ENCODE peak calls at places on chromosomes 13 and 19, in seven cellular contexts. One of them, this sample, is unnamed.
A peak's percentile ranks its signal among the peaks of the same experiment; 100 is the strongest.

GRCh38 chr13:108734676-108735075 is 105.3 kb downstream of the MYO16 start:
- DNase-seq in mucosa of descending colon: no peak
- DNase-seq in neural crest cell: no peak
- DNase-seq in colonic mucosa: no peak
- DNase-seq in breast epithelium: no peak
- DNase-seq in activated CD8-positive, alpha-beta T cell treated with anti-CD3 and anti-CD28 coated beads for 36 hours: no peak
- DNase-seq in nephron progenitor cell: no peak
- DNase-seq in this sample: no peak

GRCh38 chr19:15118248-15118647 is 11.0 kb downstream of the SYDE1 start:
- DNase-seq in mucosa of descending colon: no peak
- DNase-seq in neural crest cell: no peak
- DNase-seq in colonic mucosa: no peak
- DNase-seq in breast epithelium: no peak
- DNase-seq in activated CD8-positive, alpha-beta T cell treated with anti-CD3 and anti-CD28 coated beads for 36 hours: no peak
- DNase-seq in nephron progenitor cell: no peak
- DNase-seq in this sample: no peak

GRCh38 chr13:110813646-110814624 is 100.4 kb downstream of the ING1 start:
- DNase-seq in mucosa of descending colon: no peak
- DNase-seq in neural crest cell: no peak
- DNase-seq in colonic mucosa: no peak
- DNase-seq in breast epithelium: no peak
- DNase-seq in activated CD8-positive, alpha-beta T cell treated with anti-CD3 and anti-CD28 coated beads for 36 hours: no peak
- DNase-seq in nephron progenitor cell: no peak
- DNase-seq in this sample: no peak

GRCh38 chr13:100434010-100434763 is 154.4 kb downstream of the GGACT start:
- DNase-seq in mucosa of descending colon: no peak
- DNase-seq in neural crest cell: no peak
- DNase-seq in colonic mucosa: no peak
- DNase-seq in breast epithelium: no peak
- DNase-seq in activated CD8-positive, alpha-beta T cell treated with anti-CD3 and anti-CD28 coated beads for 36 hours: peak; percentile 4
- DNase-seq in nephron progenitor cell: no peak
- DNase-seq in this sample: no peak

GRCh38 chr13:80556291-80556690 is 215.4 kb upstream of the SPRY2 start:
- DNase-seq in mucosa of descending colon: no peak
- DNase-seq in neural crest cell: no peak
- DNase-seq in colonic mucosa: no peak
- DNase-seq in breast epithelium: no peak
- DNase-seq in activated CD8-positive, alpha-beta T cell treated with anti-CD3 and anti-CD28 coated beads for 36 hours: no peak
- DNase-seq in nephron progenitor cell: no peak
- DNase-seq in this sample: no peak

GRCh38 chr19:5609881-5610280 is 12.7 kb downstream of the SAFB2 start:
- DNase-seq in mucosa of descending colon: no peak
- DNase-seq in neural crest cell: no peak
- DNase-seq in colonic mucosa: no peak
- DNase-seq in breast epithelium: no peak
- DNase-seq in activated CD8-positive, alpha-beta T cell treated with anti-CD3 and anti-CD28 coated beads for 36 hours: no peak
- DNase-seq in nephron progenitor cell: no peak
- DNase-seq in this sample: no peak

GRCh38 chr19:39320948-39321831 is 527 bp upstream of the LRFN1 start:
- DNase-seq in mucosa of descending colon: no peak
- DNase-seq in neural crest cell: no peak
- DNase-seq in colonic mucosa: no peak
- DNase-seq in breast epithelium: no peak
- DNase-seq in activated CD8-positive, alpha-beta T cell treated with anti-CD3 and anti-CD28 coated beads for 36 hours: no peak
- DNase-seq in nephron progenitor cell: peak; percentile 69
- DNase-seq in this sample: no peak

GRCh38 chr19:40283414-40284250 is 1.5 kb downstream of the AKT2 start:
- DNase-seq in mucosa of descending colon: no peak
- DNase-seq in neural crest cell: no peak
- DNase-seq in colonic mucosa: peak; percentile 31
- DNase-seq in breast epithelium: no peak
- DNase-seq in activated CD8-positive, alpha-beta T cell treated with anti-CD3 and anti-CD28 coated beads for 36 hours: no peak
- DNase-seq in nephron progenitor cell: no peak
- DNase-seq in this sample: no peak

GRCh38 chr13:46663644-46664043 is 110.7 kb downstream of the LRCH1 start:
- DNase-seq in mucosa of descending colon: no peak
- DNase-seq in neural crest cell: no peak
- DNase-seq in colonic mucosa: no peak
- DNase-seq in breast epithelium: no peak
- DNase-seq in activated CD8-positive, alpha-beta T cell treated with anti-CD3 and anti-CD28 coated beads for 36 hours: no peak
- DNase-seq in nephron progenitor cell: no peak
- DNase-seq in this sample: no peak

GRCh38 chr19:28966737-28967401 is 246.1 kb downstream of the UQCRFS1 start:
- DNase-seq in mucosa of descending colon: no peak
- DNase-seq in neural crest cell: no peak
- DNase-seq in colonic mucosa: no peak
- DNase-seq in breast epithelium: no peak
- DNase-seq in activated CD8-positive, alpha-beta T cell treated with anti-CD3 and anti-CD28 coated beads for 36 hours: no peak
- DNase-seq in nephron progenitor cell: no peak
- DNase-seq in this sample: no peak

GRCh38 chr13:79710376-79710775 is 229.4 kb downstream of the NDFIP2 start:
- DNase-seq in mucosa of descending colon: no peak
- DNase-seq in neural crest cell: no peak
- DNase-seq in colonic mucosa: no peak
- DNase-seq in breast epithelium: no peak
- DNase-seq in activated CD8-positive, alpha-beta T cell treated with anti-CD3 and anti-CD28 coated beads for 36 hours: no peak
- DNase-seq in nephron progenitor cell: no peak
- DNase-seq in this sample: no peak

GRCh38 chr13:86986448-86986847 is 684.7 kb upstream of the SLITRK5 start:
- DNase-seq in mucosa of descending colon: no peak
- DNase-seq in neural crest cell: no peak
- DNase-seq in colonic mucosa: no peak
- DNase-seq in breast epithelium: no peak
- DNase-seq in activated CD8-positive, alpha-beta T cell treated with anti-CD3 and anti-CD28 coated beads for 36 hours: no peak
- DNase-seq in nephron progenitor cell: no peak
- DNase-seq in this sample: no peak

GRCh38 chr19:13103961-13104847 is 1.5 kb upstream of the LYL1 start:
- DNase-seq in mucosa of descending colon: peak; percentile 92
- DNase-seq in neural crest cell: peak; percentile 56
- DNase-seq in colonic mucosa: peak; percentile 62
- DNase-seq in breast epithelium: no peak
- DNase-seq in activated CD8-positive, alpha-beta T cell treated with anti-CD3 and anti-CD28 coated beads for 36 hours: peak; percentile 74
- DNase-seq in nephron progenitor cell: peak; percentile 77
- DNase-seq in this sample: peak; percentile 69

GRCh38 chr13:111178417-111178816 is 63.3 kb downstream of the ARHGEF7 start:
- DNase-seq in mucosa of descending colon: no peak
- DNase-seq in neural crest cell: no peak
- DNase-seq in colonic mucosa: no peak
- DNase-seq in breast epithelium: no peak
- DNase-seq in activated CD8-positive, alpha-beta T cell treated with anti-CD3 and anti-CD28 coated beads for 36 hours: no peak
- DNase-seq in nephron progenitor cell: no peak
- DNase-seq in this sample: no peak

GRCh38 chr19:4916292-4917082 is 7.2 kb downstream of the UHRF1 start:
- DNase-seq in mucosa of descending colon: peak; percentile 57
- DNase-seq in neural crest cell: no peak
- DNase-seq in colonic mucosa: no peak
- DNase-seq in breast epithelium: no peak
- DNase-seq in activated CD8-positive, alpha-beta T cell treated with anti-CD3 and anti-CD28 coated beads for 36 hours: peak; percentile 67
- DNase-seq in nephron progenitor cell: no peak
- DNase-seq in this sample: peak; percentile 57

GRCh38 chr19:16369664-16370576 is 45.3 kb downstream of the KLF2 start:
- DNase-seq in mucosa of descending colon: peak; percentile 60
- DNase-seq in neural crest cell: no peak
- DNase-seq in colonic mucosa: no peak
- DNase-seq in breast epithelium: no peak
- DNase-seq in activated CD8-positive, alpha-beta T cell treated with anti-CD3 and anti-CD28 coated beads for 36 hours: peak; percentile 58
- DNase-seq in nephron progenitor cell: no peak
- DNase-seq in this sample: peak; percentile 75

DNA sequence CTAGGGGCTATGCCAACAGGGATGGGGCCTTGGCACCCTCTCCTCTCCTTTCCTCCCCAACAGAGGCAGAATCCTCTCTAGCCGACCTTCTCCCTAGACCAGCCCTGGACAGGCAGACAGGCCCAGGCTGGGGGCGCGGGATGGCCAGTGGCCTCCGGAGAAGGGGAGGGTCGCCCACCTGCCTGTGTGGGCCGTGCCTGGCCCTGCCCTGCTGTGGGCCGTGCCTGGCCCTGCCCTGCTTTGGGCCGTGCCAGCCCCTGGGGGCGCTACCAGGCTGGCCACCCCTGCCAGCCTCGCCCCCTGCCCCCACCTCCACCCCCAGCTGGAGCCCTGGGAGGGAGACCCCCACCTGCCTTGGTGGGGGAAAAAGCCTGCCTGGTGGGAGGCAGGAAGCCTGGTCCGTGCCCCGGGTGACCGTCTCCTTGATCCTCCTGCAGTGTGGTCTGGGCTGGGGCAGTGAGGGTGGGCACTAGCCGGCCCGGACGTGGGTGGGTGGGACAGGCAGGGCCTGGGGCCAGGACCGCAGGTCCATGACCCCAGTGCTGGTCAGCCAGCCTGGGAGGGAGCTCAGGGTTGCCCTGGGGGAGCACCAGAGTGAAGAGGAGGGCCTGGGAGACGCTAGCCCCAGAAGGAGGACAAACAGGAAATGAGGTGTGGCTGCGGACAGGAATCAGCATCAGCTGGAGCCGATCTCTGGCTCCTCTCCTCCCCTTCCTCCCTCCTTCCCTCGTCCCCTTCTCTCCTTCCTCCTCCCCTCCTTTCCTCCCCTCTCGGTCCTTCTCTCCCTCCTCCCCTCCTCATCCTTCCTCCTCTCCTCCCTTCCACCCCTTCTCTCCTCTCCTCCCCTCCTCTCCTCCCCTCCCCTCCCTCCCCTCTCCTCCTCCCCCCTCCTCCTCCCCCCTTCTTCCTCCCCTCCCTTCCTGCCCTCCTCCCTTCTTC is 5.1 kb upstream of the MKNK2 start:
- DNase-seq in mucosa of descending colon: peak; percentile 74
- DNase-seq in neural crest cell: no peak
- DNase-seq in colonic mucosa: peak; percentile 73
- DNase-seq in breast epithelium: peak; percentile 63
- DNase-seq in activated CD8-positive, alpha-beta T cell treated with anti-CD3 and anti-CD28 coated beads for 36 hours: peak; percentile 54
- DNase-seq in nephron progenitor cell: no peak
- DNase-seq in this sample: no peak
- TF ChIP-seq CTCF in mucosa of descending colon: no peak
- TF ChIP-seq CTCF in neural crest cell: no peak
- TF ChIP-seq CTCF in colonic mucosa: no peak
- TF ChIP-seq CTCF in breast epithelium: no peak
- TF ChIP-seq CTCF in activated CD8-positive, alpha-beta T cell treated with anti-CD3 and anti-CD28 coated beads for 36 hours: no peak
- TF ChIP-seq CTCF in nephron progenitor cell: no peak
- TF ChIP-seq CTCF in this sample: no peak

GRCh38 chr13:70338608-70339007 is 230.4 kb upstream of the KLHL1 start:
- DNase-seq in mucosa of descending colon: no peak
- DNase-seq in neural crest cell: no peak
- DNase-seq in colonic mucosa: no peak
- DNase-seq in breast epithelium: no peak
- DNase-seq in activated CD8-positive, alpha-beta T cell treated with anti-CD3 and anti-CD28 coated beads for 36 hours: no peak
- DNase-seq in nephron progenitor cell: no peak
- DNase-seq in this sample: no peak

GRCh38 chr13:70333752-70334151 is 225.5 kb upstream of the KLHL1 start:
- DNase-seq in mucosa of descending colon: no peak
- DNase-seq in neural crest cell: no peak
- DNase-seq in colonic mucosa: no peak
- DNase-seq in breast epithelium: no peak
- DNase-seq in activated CD8-positive, alpha-beta T cell treated with anti-CD3 and anti-CD28 coated beads for 36 hours: no peak
- DNase-seq in nephron progenitor cell: no peak
- DNase-seq in this sample: no peak

GRCh38 chr13:70339738-70340137 is 231.5 kb upstream of the KLHL1 start:
- DNase-seq in mucosa of descending colon: no peak
- DNase-seq in neural crest cell: no peak
- DNase-seq in colonic mucosa: peak; percentile 20
- DNase-seq in breast epithelium: no peak
- DNase-seq in activated CD8-positive, alpha-beta T cell treated with anti-CD3 and anti-CD28 coated beads for 36 hours: no peak
- DNase-seq in nephron progenitor cell: peak; percentile 32
- DNase-seq in this sample: no peak
- TF ChIP-seq CTCF in mucosa of descending colon: peak; percentile 11
- TF ChIP-seq CTCF in neural crest cell: peak; percentile 68
- TF ChIP-seq CTCF in colonic mucosa: peak; percentile 55
- TF ChIP-seq CTCF in breast epithelium: no peak
- TF ChIP-seq CTCF in activated CD8-positive, alpha-beta T cell treated with anti-CD3 and anti-CD28 coated beads for 36 hours: no peak
- TF ChIP-seq CTCF in nephron progenitor cell: peak; percentile 65
- TF ChIP-seq CTCF in this sample: no peak

DNA sequence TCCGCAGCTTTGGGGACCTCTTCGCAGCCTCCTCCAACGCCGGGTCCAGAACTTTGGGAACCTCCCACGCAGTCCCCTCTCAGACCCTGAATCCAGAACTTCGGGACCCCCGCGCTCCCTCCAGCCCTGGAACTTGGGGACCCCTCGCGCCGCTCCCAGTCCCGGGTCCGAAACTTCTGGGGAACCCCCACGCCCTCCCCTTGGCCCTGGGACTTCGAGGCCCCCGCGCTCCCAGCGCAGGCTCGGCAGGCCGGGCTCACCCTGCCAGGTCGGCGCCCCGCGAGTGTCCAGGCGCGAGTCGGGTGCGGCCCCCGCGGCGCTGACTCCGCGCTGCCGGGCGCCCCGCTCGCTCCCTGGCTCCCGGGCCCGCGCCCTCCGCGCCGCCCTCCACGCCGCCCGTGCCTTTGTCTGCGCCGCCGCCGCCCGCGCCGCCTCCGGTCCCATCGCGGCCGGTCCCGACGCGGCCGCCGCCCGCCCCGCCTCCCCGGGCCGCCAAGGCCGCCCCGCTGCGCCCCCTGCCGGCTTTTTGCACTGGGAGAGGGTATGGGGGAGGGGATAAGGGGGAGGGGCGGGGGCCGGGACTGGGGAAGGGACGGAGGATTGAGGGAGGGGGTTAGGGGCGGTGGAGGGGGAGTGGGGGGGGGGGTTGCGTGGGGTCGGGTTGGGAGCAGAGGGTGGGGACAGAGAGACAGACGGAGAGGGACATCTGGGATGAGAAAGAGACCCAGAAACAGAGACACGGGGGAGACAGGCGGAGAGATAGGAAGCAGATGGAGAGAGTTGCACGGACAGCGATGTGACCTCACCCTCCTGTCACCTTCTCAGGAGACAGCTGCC is at the start of gene HOMER3:
- DNase-seq in mucosa of descending colon: peak; percentile 77
- DNase-seq in neural crest cell: peak; percentile 84
- DNase-seq in colonic mucosa: peak; percentile 84
- DNase-seq in breast epithelium: peak; percentile 55
- DNase-seq in activated CD8-positive, alpha-beta T cell treated with anti-CD3 and anti-CD28 coated beads for 36 hours: peak; percentile 74
- DNase-seq in nephron progenitor cell: peak; percentile 94
- DNase-seq in this sample: peak; percentile 62
- TF ChIP-seq CTCF in mucosa of descending colon: peak; percentile 12
- TF ChIP-seq CTCF in neural crest cell: peak; percentile 39
- TF ChIP-seq CTCF in colonic mucosa: no peak
- TF ChIP-seq CTCF in breast epithelium: no peak
- TF ChIP-seq CTCF in activated CD8-positive, alpha-beta T cell treated with anti-CD3 and anti-CD28 coated beads for 36 hours: no peak
- TF ChIP-seq CTCF in nephron progenitor cell: no peak
- TF ChIP-seq CTCF in this sample: no peak

GRCh38 chr19:19402656-19403372 is 2.7 kb upstream of the GATAD2A start:
- DNase-seq in mucosa of descending colon: no peak
- DNase-seq in neural crest cell: no peak
- DNase-seq in colonic mucosa: no peak
- DNase-seq in breast epithelium: no peak
- DNase-seq in activated CD8-positive, alpha-beta T cell treated with anti-CD3 and anti-CD28 coated beads for 36 hours: no peak
- DNase-seq in nephron progenitor cell: no peak
- DNase-seq in this sample: no peak

GRCh38 chr19:19406878-19407639 is 1.6 kb downstream of the GATAD2A start:
- DNase-seq in mucosa of descending colon: peak; percentile 70
- DNase-seq in neural crest cell: no peak
- DNase-seq in colonic mucosa: peak; percentile 72
- DNase-seq in breast epithelium: peak; percentile 45
- DNase-seq in activated CD8-positive, alpha-beta T cell treated with anti-CD3 and anti-CD28 coated beads for 36 hours: peak; percentile 75
- DNase-seq in nephron progenitor cell: no peak
- DNase-seq in this sample: peak; percentile 54

GRCh38 chr19:19405919-19406877 is 723 bp downstream of the GATAD2A start:
- DNase-seq in mucosa of descending colon: peak; percentile 76
- DNase-seq in neural crest cell: peak; percentile 51
- DNase-seq in colonic mucosa: peak; percentile 59
- DNase-seq in breast epithelium: no peak
- DNase-seq in activated CD8-positive, alpha-beta T cell treated with anti-CD3 and anti-CD28 coated beads for 36 hours: peak; percentile 74
- DNase-seq in nephron progenitor cell: peak; percentile 76
- DNase-seq in this sample: peak; percentile 55

GRCh38 chr19:19403373-19403901 is 2.0 kb upstream of the GATAD2A start:
- DNase-seq in mucosa of descending colon: no peak
- DNase-seq in neural crest cell: no peak
- DNase-seq in colonic mucosa: no peak
- DNase-seq in breast epithelium: no peak
- DNase-seq in activated CD8-positive, alpha-beta T cell treated with anti-CD3 and anti-CD28 coated beads for 36 hours: peak; percentile 45
- DNase-seq in nephron progenitor cell: no peak
- DNase-seq in this sample: no peak

GRCh38 chr19:19404879-19405860 is at the start of gene GATAD2A:
- DNase-seq in mucosa of descending colon: peak; percentile 94
- DNase-seq in neural crest cell: peak; percentile 91
- DNase-seq in colonic mucosa: peak; percentile 96
- DNase-seq in breast epithelium: peak; percentile 89
- DNase-seq in activated CD8-positive, alpha-beta T cell treated with anti-CD3 and anti-CD28 coated beads for 36 hours: peak; percentile 93
- DNase-seq in nephron progenitor cell: peak; percentile 93
- DNase-seq in this sample: peak; percentile 97
- TF ChIP-seq CTCF in mucosa of descending colon: peak; percentile 37
- TF ChIP-seq CTCF in neural crest cell: no peak
- TF ChIP-seq CTCF in colonic mucosa: no peak
- TF ChIP-seq CTCF in breast epithelium: no peak
- TF ChIP-seq CTCF in activated CD8-positive, alpha-beta T cell treated with anti-CD3 and anti-CD28 coated beads for 36 hours: no peak
- TF ChIP-seq CTCF in nephron progenitor cell: no peak
- TF ChIP-seq CTCF in this sample: no peak